ENCODE peak calls at places on chromosomes 13 and 19, in six cellular contexts. One of them, this sample, is unnamed. For H3K9me3 and H3K4me1, the result is how much of the 10 kb centered on the place peaks cover.

GRCh38 chr13:95559100-95559499 is 6.6 kb downstream of the CLDN10 start:
- DNase-seq in IMR-90: no peak
- DNase-seq in prostate gland: peak
- DNase-seq in heart right ventricle: no peak
- DNase-seq in mesenchymal stem cell: no peak
- DNase-seq in BE2C: no peak
- DNase-seq in this sample: no peak

GRCh38 chr13:50722437-50723125 is 120.9 kb downstream of the DLEU7 start:
- DNase-seq in mesenchymal stem cell: no peak
- DNase-seq in IMR-90: no peak
- DNase-seq in heart right ventricle: no peak
- DNase-seq in BE2C: no peak
- DNase-seq in prostate gland: no peak
- DNase-seq in this sample: no peak

GRCh38 chr13:65642301-65642700 is 1587.8 kb downstream of the PCDH9 start:
- DNase-seq in heart right ventricle: no peak
- DNase-seq in IMR-90: no peak
- DNase-seq in mesenchymal stem cell: no peak
- DNase-seq in prostate gland: no peak
- DNase-seq in BE2C: no peak
- DNase-seq in this sample: no peak

GRCh38 chr13:33132644-33133440 is 116.6 kb downstream of the KL start:
- DNase-seq in mesenchymal stem cell: peak
- DNase-seq in prostate gland: no peak
- DNase-seq in BE2C: no peak
- DNase-seq in IMR-90: peak
- DNase-seq in heart right ventricle: no peak
- DNase-seq in this sample: peak

GRCh38 chr19:13138171-13138915 is 11.8 kb downstream of the STX10 start:
- DNase-seq in BE2C: no peak
- DNase-seq in IMR-90: no peak
- DNase-seq in prostate gland: no peak
- DNase-seq in mesenchymal stem cell: no peak
- DNase-seq in heart right ventricle: no peak
- DNase-seq in this sample: no peak

GRCh38 chr19:48613024-48613851 is 1.6 kb downstream of the FAM83E start:
- DNase-seq in mesenchymal stem cell: no peak
- DNase-seq in IMR-90: no peak
- DNase-seq in heart right ventricle: no peak
- DNase-seq in BE2C: no peak
- DNase-seq in prostate gland: no peak
- DNase-seq in this sample: no peak

GRCh38 chr19:44848805-44849457 is 2.8 kb downstream of the NECTIN2 start:
- DNase-seq in heart right ventricle: peak
- DNase-seq in mesenchymal stem cell: peak
- DNase-seq in BE2C: peak
- DNase-seq in prostate gland: no peak
- DNase-seq in IMR-90: no peak
- DNase-seq in this sample: peak

GRCh38 chr13:102769679-102770078 is 3.9 kb downstream of the TEX30 start:
- DNase-seq in heart right ventricle: no peak
- DNase-seq in IMR-90: peak
- DNase-seq in BE2C: no peak
- DNase-seq in prostate gland: no peak
- DNase-seq in mesenchymal stem cell: no peak
- DNase-seq in this sample: peak

GRCh38 chr19:2424686-2425621 is 2.4 kb downstream of the TIMM13 start:
- DNase-seq in mesenchymal stem cell: peak
- DNase-seq in IMR-90: peak
- DNase-seq in heart right ventricle: peak
- DNase-seq in prostate gland: no peak
- DNase-seq in BE2C: peak
- DNase-seq in this sample: peak

GRCh38 chr19:18364826-18365528 is 21.0 kb upstream of the GDF15 start:
- DNase-seq in IMR-90: peak
- DNase-seq in mesenchymal stem cell: peak
- DNase-seq in prostate gland: peak
- DNase-seq in BE2C: peak
- DNase-seq in heart right ventricle: peak
- DNase-seq in this sample: peak

GRCh38 chr13:23731709-23732108 is 157.5 kb downstream of the MIPEP start:
- DNase-seq in prostate gland: no peak
- DNase-seq in heart right ventricle: no peak
- DNase-seq in BE2C: no peak
- DNase-seq in IMR-90: no peak
- DNase-seq in mesenchymal stem cell: no peak
- DNase-seq in this sample: no peak

GRCh38 chr13:48412100-48412556 is 785 bp downstream of the LPAR6 start:
- DNase-seq in mesenchymal stem cell: peak
- DNase-seq in heart right ventricle: no peak
- DNase-seq in prostate gland: no peak
- DNase-seq in BE2C: no peak
- DNase-seq in IMR-90: peak
- DNase-seq in this sample: no peak

GRCh38 chr13:48411281-48412099 is 1.4 kb downstream of the LPAR6 start:
- DNase-seq in BE2C: no peak
- DNase-seq in prostate gland: no peak
- DNase-seq in heart right ventricle: no peak
- DNase-seq in mesenchymal stem cell: peak
- DNase-seq in IMR-90: peak
- DNase-seq in this sample: no peak

GRCh38 chr13:48414501-48414900 is 1.6 kb upstream of the LPAR6 start:
- DNase-seq in mesenchymal stem cell: no peak
- DNase-seq in prostate gland: no peak
- DNase-seq in heart right ventricle: no peak
- DNase-seq in IMR-90: no peak
- DNase-seq in BE2C: no peak
- DNase-seq in this sample: no peak

GRCh38 chr13:48415516-48415915 is 2.6 kb upstream of the LPAR6 start:
- DNase-seq in heart right ventricle: no peak
- DNase-seq in IMR-90: no peak
- DNase-seq in mesenchymal stem cell: no peak
- DNase-seq in BE2C: no peak
- DNase-seq in prostate gland: no peak
- DNase-seq in this sample: no peak

DNA sequence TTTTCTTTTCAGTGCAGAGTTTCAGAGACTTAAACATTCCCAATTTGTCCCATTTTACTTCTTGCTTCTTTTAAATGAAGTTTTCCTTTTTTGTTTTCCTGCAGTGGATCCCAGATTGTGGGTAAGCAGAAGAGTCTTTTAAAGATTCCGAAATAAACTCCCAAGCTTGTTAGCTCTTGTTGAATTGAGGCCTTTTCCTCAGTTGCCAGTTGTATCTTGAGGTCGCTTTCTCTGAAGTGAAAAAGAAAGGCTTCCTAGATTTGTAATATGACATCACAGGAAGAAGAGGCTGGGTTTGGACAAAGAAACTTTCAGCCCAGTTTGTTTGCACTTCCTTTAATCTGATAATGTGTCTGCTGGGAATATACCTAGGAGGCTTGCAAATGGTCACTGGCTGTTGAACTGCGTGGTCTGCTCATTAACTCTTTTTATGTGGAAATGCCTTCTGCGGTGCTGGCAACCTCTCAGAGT is at the start of gene LPAR6:
- DNase-seq in mesenchymal stem cell: peak
- DNase-seq in heart right ventricle: no peak
- DNase-seq in BE2C: no peak
- DNase-seq in prostate gland: peak
- DNase-seq in IMR-90: peak
- DNase-seq in this sample: no peak
- H3K9me3 ChIP-seq in mesenchymal stem cell: under half
- H3K9me3 ChIP-seq in heart right ventricle: under half
- H3K9me3 ChIP-seq in BE2C: under half
- H3K9me3 ChIP-seq in prostate gland: under half
- H3K9me3 ChIP-seq in IMR-90: under half
- H3K9me3 ChIP-seq in this sample: under half

GRCh38 chr13:87208636-87209035 is 462.5 kb upstream of the SLITRK5 start:
- DNase-seq in mesenchymal stem cell: no peak
- DNase-seq in BE2C: no peak
- DNase-seq in heart right ventricle: no peak
- DNase-seq in IMR-90: no peak
- DNase-seq in prostate gland: no peak
- DNase-seq in this sample: no peak

DNA sequence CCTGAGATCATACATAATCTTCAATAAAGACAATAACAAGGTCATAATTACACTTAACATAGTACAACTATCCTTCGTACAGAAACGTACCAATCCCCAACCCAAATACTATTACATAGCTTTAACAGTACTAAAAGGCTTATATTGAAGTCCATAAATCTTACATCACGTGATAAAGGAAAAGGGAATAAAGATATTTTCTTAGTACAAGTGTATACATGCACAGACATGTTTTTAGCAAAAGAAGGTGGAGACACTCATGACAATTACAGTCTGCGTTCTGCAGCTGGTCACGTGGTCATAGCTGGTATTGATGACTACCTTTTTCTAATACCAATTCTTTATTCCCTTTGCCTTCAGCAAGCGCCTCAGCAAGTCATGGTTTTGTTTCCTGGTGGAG is 464.5 kb upstream of the SLITRK5 start:
- DNase-seq in IMR-90: no peak
- DNase-seq in mesenchymal stem cell: no peak
- DNase-seq in BE2C: no peak
- DNase-seq in heart right ventricle: no peak
- DNase-seq in prostate gland: no peak
- DNase-seq in this sample: no peak
- H3K4me1 ChIP-seq in IMR-90: under half
- H3K4me1 ChIP-seq in mesenchymal stem cell: under half
- H3K4me1 ChIP-seq in BE2C: under half
- H3K4me1 ChIP-seq in heart right ventricle: under half
- H3K4me1 ChIP-seq in prostate gland: under half
- H3K4me1 ChIP-seq in this sample: under half

DNA sequence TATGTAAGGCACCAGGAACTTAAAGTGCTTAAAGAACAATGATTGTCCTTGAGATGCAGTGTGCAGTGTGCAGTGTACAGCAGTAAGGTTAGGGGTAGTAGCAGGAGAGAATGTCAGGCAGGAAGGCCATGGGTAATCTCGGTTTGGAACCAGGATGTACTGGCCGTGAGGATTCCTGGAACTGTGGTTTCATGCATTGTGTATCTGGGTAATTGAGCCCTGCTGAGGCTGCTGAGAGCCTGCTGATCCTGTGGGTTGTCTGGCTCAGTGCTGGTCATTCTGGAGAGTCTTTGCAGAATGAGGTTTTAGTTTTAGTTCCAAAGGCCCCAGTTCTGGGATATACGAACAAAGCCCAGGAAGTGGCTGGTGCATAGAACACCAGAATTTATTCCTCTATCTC is 71.0 kb downstream of the ZNF568 start:
- DNase-seq in IMR-90: no peak
- DNase-seq in prostate gland: no peak
- DNase-seq in mesenchymal stem cell: no peak
- DNase-seq in BE2C: no peak
- DNase-seq in heart right ventricle: no peak
- DNase-seq in this sample: no peak
- H3K9me3 ChIP-seq in IMR-90: under half
- H3K9me3 ChIP-seq in prostate gland: under half
- H3K9me3 ChIP-seq in mesenchymal stem cell: half or more
- H3K9me3 ChIP-seq in BE2C: under half
- H3K9me3 ChIP-seq in heart right ventricle: under half
- H3K9me3 ChIP-seq in this sample: under half

DNA sequence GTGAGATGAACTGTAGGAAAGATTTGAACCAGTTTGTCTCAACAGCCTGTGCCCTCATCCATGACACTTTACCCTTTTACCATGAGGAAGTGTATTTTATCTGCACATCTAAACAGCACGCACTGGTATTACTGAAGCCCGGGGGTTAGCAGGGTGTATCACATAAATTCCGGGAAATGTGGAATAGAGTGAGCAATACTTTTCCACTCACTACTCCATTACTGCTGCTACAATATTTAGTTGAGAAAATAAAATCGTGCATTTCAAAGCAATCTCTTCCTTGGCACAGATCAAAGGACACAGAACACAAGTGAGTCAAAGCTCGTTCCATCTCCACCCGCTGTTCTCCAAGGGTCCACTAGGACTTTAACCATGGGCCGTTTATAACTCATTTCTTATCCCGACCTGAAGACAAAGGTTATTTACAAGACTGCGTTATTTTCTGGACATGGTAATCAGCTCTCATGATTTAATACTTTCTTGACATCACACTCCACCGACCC is 35.2 kb downstream of the STK24 start:
- DNase-seq in heart right ventricle: no peak
- DNase-seq in mesenchymal stem cell: no peak
- DNase-seq in IMR-90: no peak
- DNase-seq in prostate gland: no peak
- DNase-seq in BE2C: peak
- DNase-seq in this sample: no peak
- H3K4me1 ChIP-seq in heart right ventricle: under half
- H3K4me1 ChIP-seq in mesenchymal stem cell: under half
- H3K4me1 ChIP-seq in IMR-90: under half
- H3K4me1 ChIP-seq in prostate gland: under half
- H3K4me1 ChIP-seq in BE2C: under half
- H3K4me1 ChIP-seq in this sample: half or more

DNA sequence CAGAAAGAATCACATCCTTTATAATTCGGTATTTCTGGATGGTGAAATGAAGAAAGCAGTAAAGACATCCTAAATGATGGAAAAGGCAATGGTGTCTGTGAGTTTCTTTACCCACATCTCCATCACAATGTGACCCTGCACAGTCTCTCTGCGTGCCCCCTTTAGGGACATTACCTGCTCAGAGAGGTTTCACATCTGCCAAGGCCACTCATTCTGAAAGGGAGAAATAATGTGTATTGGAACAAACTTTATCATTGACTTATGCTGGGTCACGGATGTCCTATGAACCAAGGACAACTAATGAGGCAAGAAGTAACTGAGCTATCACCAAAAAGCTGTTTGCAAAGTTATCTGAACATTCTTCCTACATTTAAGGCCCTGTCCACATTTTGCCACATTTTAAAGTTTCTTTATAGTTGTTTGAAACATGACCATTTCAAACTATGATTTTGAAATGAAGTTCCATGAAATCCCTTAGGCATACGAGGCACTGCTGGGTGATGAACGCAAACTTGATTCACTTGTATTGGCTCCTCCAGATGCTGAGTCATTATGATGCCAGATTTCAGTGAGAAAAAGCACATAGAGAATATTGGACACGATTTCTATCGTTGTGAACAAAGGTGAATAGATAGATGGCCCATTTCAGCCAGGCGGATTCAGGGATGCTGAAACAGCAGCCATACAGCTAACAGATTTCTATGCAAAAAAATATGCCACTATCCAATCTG is 63.5 kb upstream of the HMGB1 start:
- DNase-seq in prostate gland: no peak
- DNase-seq in mesenchymal stem cell: no peak
- DNase-seq in BE2C: no peak
- DNase-seq in IMR-90: peak
- DNase-seq in heart right ventricle: no peak
- DNase-seq in this sample: no peak
- H3K9me3 ChIP-seq in prostate gland: under half
- H3K9me3 ChIP-seq in mesenchymal stem cell: under half
- H3K9me3 ChIP-seq in BE2C: under half
- H3K9me3 ChIP-seq in IMR-90: under half
- H3K9me3 ChIP-seq in heart right ventricle: under half
- H3K9me3 ChIP-seq in this sample: under half

GRCh38 chr13:112901951-112902651 is 66.9 kb upstream of the MCF2L start:
- DNase-seq in heart right ventricle: no peak
- DNase-seq in BE2C: no peak
- DNase-seq in mesenchymal stem cell: no peak
- DNase-seq in IMR-90: no peak
- DNase-seq in prostate gland: peak
- DNase-seq in this sample: peak
- H3K4me1 ChIP-seq in heart right ventricle: under half
- H3K4me1 ChIP-seq in BE2C: under half
- H3K4me1 ChIP-seq in mesenchymal stem cell: under half
- H3K4me1 ChIP-seq in IMR-90: under half
- H3K4me1 ChIP-seq in prostate gland: under half
- H3K4me1 ChIP-seq in this sample: under half